ENCODE peak calls at places on chromosome 16, in four cellular contexts. G is transverse colon, Y is astrocyte of the spinal cord, K is adrenal gland. E is an unnamed sample.

GRCh38 chr16:88790312-88791150 is 5.5 kb upstream of the PIEZO1 start:
- DNase-seq in G (peak; percentile 62), Y (no peak), K (no peak), E (no peak)

GRCh38 chr16:84911490-84912216 is 91.9 kb downstream of the CRISPLD2 start:
- DNase-seq in G (no peak), Y (no peak), K (no peak), E (no peak)

GRCh38 chr16:9042943-9043680 is 48.3 kb upstream of the HAPSTR1 start:
- DNase-seq in G (no peak), Y (peak; percentile 79), K (no peak), E (no peak)

GRCh38 chr16:68779891-68780290 is 42.8 kb downstream of the CDH1 start:
- DNase-seq in G (no peak), Y (no peak), K (no peak), E (no peak)

GRCh38 chr16:72042157-72042660 is 12.1 kb upstream of the HP start:
- DNase-seq in G (no peak), Y (peak; percentile 48), K (no peak), E (no peak)

GRCh38 chr16:57893559-57894389 is 77.2 kb downstream of the CNGB1 start:
- DNase-seq in G (no peak), Y (peak; percentile 72), K (no peak), E (peak; percentile 85)

GRCh38 chr16:50697881-50698767 is 4.7 kb downstream of the NOD2 start:
- DNase-seq in G (peak; percentile 40), Y (peak; percentile 46), K (peak; percentile 46), E (peak; percentile 34)

GRCh38 chr16:69772560-69773254 is 10.6 kb downstream of the WWP2 start:
- DNase-seq in G (no peak), Y (no peak), K (no peak), E (no peak)

GRCh38 chr16:19746561-19746960 is 28.5 kb downstream of the IQCK start:
- DNase-seq in G (no peak), Y (no peak), K (peak; percentile 21), E (peak; percentile 55)

GRCh38 chr16:76932541-76933211 is 258.3 kb upstream of the MON1B start:
- DNase-seq in G (no peak), Y (peak; percentile 62), K (no peak), E (no peak)

GRCh38 chr16:8505327-8505991 is 84.9 kb downstream of the TMEM114 start:
- DNase-seq in G (no peak), Y (no peak), K (no peak), E (peak; percentile 8)

GRCh38 chr16:11796227-11797165 is 562 bp downstream of the ZC3H7A start:
- DNase-seq in G (peak; percentile 68), Y (peak; percentile 47), K (peak; percentile 76), E (peak; percentile 66)

GRCh38 chr16:66289986-66290385 is 76.5 kb upstream of the CDH5 start:
- DNase-seq in G (no peak), Y (no peak), K (no peak), E (no peak)

GRCh38 chr16:4617880-4618279 is 3.2 kb upstream of the UBALD1 start:
- DNase-seq in G (no peak), Y (no peak), K (no peak), E (no peak)

GRCh38 chr16:89565506-89566372 is 5.3 kb downstream of the RPL13 start:
- DNase-seq in G (peak; percentile 66), Y (peak; percentile 43), K (peak; percentile 58), E (peak; percentile 81)

GRCh38 chr16:50279142-50279865 is 13.0 kb downstream of the ADCY7 start:
- DNase-seq in G (peak; percentile 68), Y (no peak), K (peak; percentile 63), E (peak; percentile 55)

GRCh38 chr16:78211951-78212350 is 112.5 kb downstream of the WWOX start:
- DNase-seq in G (no peak), Y (no peak), K (no peak), E (peak; percentile 84)

GRCh38 chr16:53974484-53975115 is 270.6 kb downstream of the FTO start:
- DNase-seq in G (no peak), Y (peak; percentile 41), K (no peak), E (no peak)

GRCh38 chr16:46895399-46896313 is 11.5 kb downstream of the GPT2 start:
- DNase-seq in G (no peak), Y (no peak), K (no peak), E (no peak)

GRCh38 chr16:72612271-72612670 is 435.7 kb downstream of the ZFHX3 start:
- DNase-seq in G (no peak), Y (peak; percentile 15), K (no peak), E (no peak)

GRCh38 chr16:70341600-70341999 is 5.1 kb upstream of the DDX19A start:
- DNase-seq in G (no peak), Y (no peak), K (no peak), E (no peak)

GRCh38 chr16:14511798-14512131 is 118.3 kb downstream of the PARN start:
- DNase-seq in G (no peak), Y (no peak), K (no peak), E (no peak)

GRCh38 chr16:54628796-54629625 is 301.7 kb upstream of the IRX5 start:
- DNase-seq in G (no peak), Y (no peak), K (no peak), E (no peak)

GRCh38 chr16:70778901-70779309 is 22.1 kb downstream of the VAC14 start:
- DNase-seq in G (peak; percentile 38), Y (peak; percentile 89), K (peak; percentile 54), E (no peak)

GRCh38 chr16:27256861-27257260 is 11.7 kb downstream of the NSMCE1 start:
- DNase-seq in G (no peak), Y (no peak), K (no peak), E (no peak)

GRCh38 chr16:4378202-4378666 is 6.6 kb downstream of the VASN start:
- DNase-seq in G (no peak), Y (no peak), K (no peak), E (no peak)

GRCh38 chr16:48231675-48232214 is 12.4 kb upstream of the LONP2 start:
- DNase-seq in G (peak; percentile 30), Y (peak; percentile 38), K (peak; percentile 28), E (peak; percentile 57)

GRCh38 chr16:2194166-2194834 is 2.1 kb downstream of the CASKIN1 start:
- DNase-seq in G (no peak), Y (no peak), K (peak; percentile 51), E (peak; percentile 57)

GRCh38 chr16:46852130-46852529 is 21.1 kb upstream of the C16orf87 start:
- DNase-seq in G (no peak), Y (no peak), K (no peak), E (no peak)

GRCh38 chr16:29807426-29808218 is 1.3 kb downstream of the MAZ start:
- DNase-seq in G (peak; percentile 93), Y (peak; percentile 96), K (peak; percentile 95), E (peak; percentile 91)

GRCh38 chr16:27769561-27770222 is 219.7 kb downstream of the KATNIP start:
- DNase-seq in G (no peak), Y (peak; percentile 94), K (no peak), E (no peak)

GRCh38 chr16:57569306-57569946 is 27.0 kb downstream of the ADGRG5 start:
- DNase-seq in G (no peak), Y (no peak), K (no peak), E (no peak)

DNA sequence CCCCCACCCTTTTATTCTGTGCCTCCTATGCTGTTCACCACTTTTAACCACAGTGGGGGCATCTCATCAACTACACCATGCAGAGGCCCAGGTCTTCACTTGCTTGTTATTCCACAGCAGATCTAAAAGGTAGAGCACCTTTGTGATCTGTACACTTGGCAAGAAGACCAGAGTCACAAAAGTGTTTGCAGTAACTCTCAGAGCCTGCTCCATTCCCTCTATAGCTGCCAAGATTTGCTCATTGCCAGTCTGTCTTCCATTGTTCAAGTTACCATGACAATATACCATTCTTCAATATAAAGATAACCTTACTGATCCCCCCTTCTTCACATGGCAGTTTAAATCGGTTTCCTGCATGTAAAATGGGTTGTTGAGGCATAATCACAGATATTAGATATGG is 179.9 kb downstream of the TOX3 start:
- DNase-seq in G (no peak), Y (no peak), K (no peak), E (no peak)
- TF ChIP-seq CTCF in G (no peak), Y (no peak), K (no peak), E (no peak)

GRCh38 chr16:74774223-74775139 is at the start of gene FA2H:
- DNase-seq in G (peak; percentile 93), Y (peak; percentile 24), K (peak; percentile 83), E (peak; percentile 99)
- TF ChIP-seq CTCF in G (peak; percentile 13), Y (peak; percentile 28), K (peak; percentile 31), E (peak; percentile 52)

DNA sequence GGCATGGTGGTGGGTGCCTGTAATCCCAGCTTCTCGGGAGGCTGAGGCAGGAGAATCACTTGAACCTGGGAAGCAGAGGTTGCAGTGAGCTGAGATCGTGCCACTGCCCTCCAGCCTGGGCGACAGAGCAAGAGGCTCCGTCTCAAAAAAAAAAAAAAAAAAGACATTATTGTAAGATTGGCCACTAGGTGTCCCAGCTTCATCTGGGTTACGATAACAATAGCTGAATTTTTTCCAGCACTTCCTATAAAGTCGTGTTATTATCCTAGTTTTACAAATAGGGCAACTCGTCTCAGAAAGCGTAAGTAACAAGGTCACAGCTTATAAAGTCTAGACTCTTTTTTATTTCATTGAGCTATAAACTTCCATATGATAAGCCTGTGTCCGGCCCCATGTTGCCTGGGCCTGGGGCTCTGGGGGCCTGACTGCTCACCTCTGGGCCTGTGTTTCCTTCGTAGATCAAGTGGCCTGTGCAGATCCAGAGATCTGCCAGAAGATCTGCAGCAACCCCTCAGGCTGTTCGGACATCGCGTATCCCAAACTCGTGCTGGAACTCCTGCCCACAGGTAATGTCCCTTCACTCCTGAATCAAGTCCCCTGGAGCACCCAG is 60.5 kb downstream of the SLC5A11 start:
- DNase-seq in G (no peak), Y (peak; percentile 36), K (no peak), E (no peak)
- TF ChIP-seq CTCF in G (peak; percentile 39), Y (peak; percentile 39), K (peak; percentile 44), E (peak; percentile 33)

DNA sequence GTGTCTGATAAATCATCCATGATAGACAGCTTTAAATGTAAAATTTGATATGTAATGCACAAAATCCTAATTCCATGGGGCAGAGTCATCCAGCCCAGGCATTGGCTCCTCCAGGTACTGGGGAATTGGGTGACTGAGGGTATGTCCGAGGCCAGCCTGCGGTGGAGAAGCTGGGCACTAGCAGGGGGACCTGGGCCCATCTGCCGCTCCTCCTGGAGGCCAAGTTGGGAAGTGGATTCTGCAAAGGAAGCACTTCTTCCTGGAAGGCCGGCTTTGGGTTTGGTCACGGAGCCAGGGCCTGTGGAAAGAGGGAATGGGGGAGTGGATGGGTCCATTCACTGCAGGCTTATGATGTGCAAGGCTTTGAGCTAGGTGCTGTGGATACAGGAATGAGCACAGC is 85.8 kb downstream of the GNAO1 start:
- DNase-seq in G (no peak), Y (no peak), K (no peak), E (no peak)
- TF ChIP-seq CTCF in G (no peak), Y (peak; percentile 32), K (no peak), E (no peak)

E was measured in Calu3.